ENCODE peak calls at places on chromosome 14, in ten cellular contexts. T, I, A, V, K, O, P, D, X and E are unnamed samples.

GRCh38 chr14:23580152-23580926 is 1.7 kb upstream of the JPH4 start:
- DNase-seq in T (no peak), I (no peak), A (no peak), V (no peak), K (no peak), O (no peak), P (no peak), D (no peak), X (no peak), E (no peak)

GRCh38 chr14:68544150-68544892 is 248.5 kb downstream of the ZFP36L1 start:
- DNase-seq in T (peak), I (peak), A (no peak), V (no peak), K (no peak), O (peak), P (no peak), D (no peak), X (peak), E (peak)

GRCh38 chr14:64758711-64759554 is 54.7 kb downstream of the PLEKHG3 start:
- DNase-seq in T (peak), I (peak), A (no peak), V (no peak), K (peak), O (peak), P (no peak), D (no peak), X (peak), E (peak)

GRCh38 chr14:36690301-36691020 is 28.8 kb downstream of the PAX9 start:
- DNase-seq in T (no peak), I (peak), A (no peak), V (no peak), K (no peak), O (peak), P (no peak), D (no peak), X (no peak), E (peak)

GRCh38 chr14:37813746-37814145 is 218.3 kb downstream of the TTC6 start:
- DNase-seq in T (no peak), I (no peak), A (no peak), V (no peak), K (no peak), O (no peak), P (no peak), D (no peak), X (no peak), E (no peak)

GRCh38 chr14:60753264-60754126 is 18.9 kb downstream of the MNAT1 start:
- DNase-seq in T (no peak), I (no peak), A (peak), V (peak), K (no peak), O (no peak), P (no peak), D (no peak), X (no peak), E (no peak)

GRCh38 chr14:93036652-93037341 is 78.9 kb downstream of the ITPK1 start:
- DNase-seq in T (no peak), I (peak), A (no peak), V (no peak), K (no peak), O (no peak), P (peak), D (no peak), X (no peak), E (peak)

GRCh38 chr14:51488569-51489220 is 163.0 kb upstream of the FRMD6 start:
- DNase-seq in T (no peak), I (peak), A (no peak), V (no peak), K (no peak), O (peak), P (no peak), D (no peak), X (no peak), E (no peak)

GRCh38 chr14:95535226-95536021 is 574 bp downstream of the GLRX5 start:
- DNase-seq in T (no peak), I (no peak), A (no peak), V (no peak), K (peak), O (no peak), P (no peak), D (peak), X (no peak), E (no peak)

GRCh38 chr14:22602853-22603252 is 4.8 kb downstream of the ABHD4 start:
- DNase-seq in T (peak), I (peak), A (no peak), V (no peak), K (no peak), O (no peak), P (no peak), D (no peak), X (no peak), E (no peak)

GRCh38 chr14:35879654-35880249 is 53.6 kb downstream of the BRMS1L start:
- DNase-seq in T (no peak), I (peak), A (peak), V (no peak), K (no peak), O (no peak), P (peak), D (no peak), X (no peak), E (peak)

GRCh38 chr14:100091386-100091785 is 26.2 kb downstream of the EVL start:
- DNase-seq in T (no peak), I (no peak), A (no peak), V (no peak), K (no peak), O (no peak), P (no peak), D (no peak), X (no peak), E (no peak)

GRCh38 chr14:36580856-36581831 is 1.3 kb downstream of the NKX2-8 start:
- DNase-seq in T (no peak), I (peak), A (no peak), V (no peak), K (peak), O (peak), P (peak), D (no peak), X (peak), E (peak)

GRCh38 chr14:23877538-23878180 is 75.9 kb upstream of the DHRS4 start:
- DNase-seq in T (no peak), I (no peak), A (no peak), V (no peak), K (no peak), O (no peak), P (no peak), D (no peak), X (no peak), E (no peak)

GRCh38 chr14:63245893-63246292 is 41.6 kb downstream of the RHOJ start:
- DNase-seq in T (no peak), I (no peak), A (no peak), V (no peak), K (no peak), O (no peak), P (no peak), D (peak), X (no peak), E (peak)

GRCh38 chr14:71465316-71465715 is 466.9 kb upstream of the RGS6 start:
- DNase-seq in T (no peak), I (peak), A (no peak), V (no peak), K (no peak), O (no peak), P (no peak), D (no peak), X (no peak), E (peak)

GRCh38 chr14:64324461-64325255 is 30.5 kb upstream of the ESR2 start:
- DNase-seq in T (no peak), I (peak), A (no peak), V (no peak), K (no peak), O (peak), P (no peak), D (no peak), X (no peak), E (peak)